ENCODE peak calls at places on chromosomes 11 and 22, in nine cellular contexts. R, B, O, N, Z, P, T, G and M are unnamed samples.

GRCh38 chr11:44067266-44067665 is 1.2 kb downstream of the ACCS start:
- DNase-seq in R (no peak), B (no peak), O (no peak), N (no peak), Z (peak), P (no peak), T (no peak), G (no peak), M (no peak)

GRCh38 chr22:25763239-25763777 is 21.3 kb downstream of the MYO18B start:
- DNase-seq in R (no peak), B (no peak), O (no peak), N (no peak), Z (no peak), P (no peak), T (no peak), G (no peak), M (no peak)

GRCh38 chr22:24564376-24565058 is 8.7 kb downstream of the SNRPD3 start:
- DNase-seq in R (no peak), B (no peak), O (no peak), N (no peak), Z (no peak), P (no peak), T (no peak), G (no peak), M (no peak)

GRCh38 chr11:126415128-126415527 is 59.6 kb downstream of the ST3GAL4 start:
- DNase-seq in R (no peak), B (peak), O (peak), N (no peak), Z (no peak), P (no peak), T (no peak), G (peak), M (no peak)

GRCh38 chr11:81432333-81432732 is 1301.3 kb downstream of the FAM181B start:
- DNase-seq in R (no peak), B (no peak), O (no peak), N (no peak), Z (no peak), P (no peak), T (no peak), G (no peak), M (no peak)

GRCh38 chr11:74417860-74418508 is 19.8 kb upstream of the PGM2L1 start:
- DNase-seq in R (no peak), B (no peak), O (peak), N (no peak), Z (no peak), P (no peak), T (no peak), G (no peak), M (no peak)

GRCh38 chr11:106466441-106467190 is 389.2 kb downstream of the AASDHPPT start:
- DNase-seq in R (peak), B (no peak), O (peak), N (no peak), Z (no peak), P (peak), T (no peak), G (no peak), M (no peak)

GRCh38 chr11:70498976-70499801 is 100.9 kb downstream of the CTTN start:
- DNase-seq in R (no peak), B (no peak), O (no peak), N (no peak), Z (no peak), P (no peak), T (no peak), G (no peak), M (no peak)

GRCh38 chr11:108669261-108669660 is 4.4 kb downstream of the DDX10 start:
- DNase-seq in R (no peak), B (no peak), O (no peak), N (no peak), Z (no peak), P (no peak), T (no peak), G (no peak), M (no peak)

GRCh38 chr22:49594078-49594477 is 233.6 kb downstream of the BRD1 start:
- DNase-seq in R (no peak), B (no peak), O (no peak), N (no peak), Z (no peak), P (no peak), T (no peak), G (no peak), M (no peak)

GRCh38 chr11:2477254-2477653 is 32.4 kb downstream of the KCNQ1 start:
- DNase-seq in R (no peak), B (no peak), O (no peak), N (no peak), Z (no peak), P (no peak), T (no peak), G (no peak), M (no peak)

GRCh38 chr11:44589301-44589700 is 23.8 kb downstream of the CD82 start:
- DNase-seq in R (no peak), B (no peak), O (peak), N (no peak), Z (no peak), P (no peak), T (no peak), G (peak), M (no peak)

GRCh38 chr22:41380993-41381328 is 781 bp upstream of the TEF start:
- DNase-seq in R (peak), B (no peak), O (peak), N (no peak), Z (no peak), P (no peak), T (no peak), G (no peak), M (no peak)

GRCh38 chr22:45261407-45262088 is 20.9 kb upstream of the KIAA0930 start:
- DNase-seq in R (no peak), B (no peak), O (no peak), N (no peak), Z (no peak), P (no peak), T (no peak), G (no peak), M (no peak)

GRCh38 chr22:46612904-46613605 is 7.1 kb upstream of the GRAMD4 start:
- DNase-seq in R (no peak), B (no peak), O (no peak), N (no peak), Z (peak), P (no peak), T (peak), G (no peak), M (peak)

GRCh38 chr11:58513747-58514367 is 6.0 kb upstream of the OR5B21 start:
- DNase-seq in R (peak), B (no peak), O (peak), N (no peak), Z (peak), P (peak), T (no peak), G (peak), M (no peak)

GRCh38 chr11:73218106-73218829 is at the start of gene P2RY2:
- DNase-seq in R (peak), B (peak), O (peak), N (no peak), Z (peak), P (no peak), T (peak), G (no peak), M (no peak)

GRCh38 chr22:19762315-19763140 is 1.9 kb downstream of the TBX1 start:
- DNase-seq in R (no peak), B (no peak), O (no peak), N (no peak), Z (no peak), P (no peak), T (no peak), G (no peak), M (no peak)

GRCh38 chr11:100625041-100625440 is 62.0 kb upstream of the ARHGAP42 start:
- DNase-seq in R (no peak), B (no peak), O (no peak), N (no peak), Z (no peak), P (no peak), T (no peak), G (no peak), M (no peak)

GRCh38 chr11:65501530-65502273 is 2.9 kb downstream of the MALAT1 start:
- DNase-seq in R (peak), B (peak), O (no peak), N (no peak), Z (peak), P (no peak), T (no peak), G (no peak), M (no peak)

GRCh38 chr11:14565845-14566244 is 45.7 kb upstream of the PSMA1 start:
- DNase-seq in R (no peak), B (no peak), O (no peak), N (no peak), Z (no peak), P (no peak), T (no peak), G (no peak), M (no peak)

GRCh38 chr11:127340438-127340837 is 339.9 kb upstream of the KIRREL3 start:
- DNase-seq in R (no peak), B (no peak), O (no peak), N (no peak), Z (peak), P (no peak), T (no peak), G (no peak), M (no peak)

GRCh38 chr11:96169250-96169649 is 173.7 kb downstream of the MAML2 start:
- DNase-seq in R (no peak), B (no peak), O (peak), N (no peak), Z (no peak), P (no peak), T (no peak), G (no peak), M (no peak)

GRCh38 chr22:20319041-20319744 is 667 bp downstream of the DGCR6L start:
- DNase-seq in R (peak), B (peak), O (peak), N (no peak), Z (no peak), P (peak), T (peak), G (no peak), M (no peak)

GRCh38 chr22:37130031-37130430 is 19.7 kb downstream of the IL2RB start:
- DNase-seq in R (no peak), B (no peak), O (no peak), N (no peak), Z (no peak), P (no peak), T (no peak), G (no peak), M (no peak)

GRCh38 chr11:33402066-33402465 is 144.9 kb downstream of the HIPK3 start:
- DNase-seq in R (no peak), B (no peak), O (no peak), N (no peak), Z (no peak), P (no peak), T (no peak), G (no peak), M (no peak)